ENCODE peak calls at places on chromosome 1, in eight cellular contexts. F, S, R, C, P, B, T and D are unnamed samples.

GRCh38 chr1:89603651-89604413 is 29.1 kb upstream of the LRRC8C start:
- DNase-seq in F (no peak), S (peak), R (peak), C (no peak), P (no peak), B (no peak), T (no peak), D (no peak)

GRCh38 chr1:87512431-87512830 is 183.8 kb downstream of the LMO4 start:
- DNase-seq in F (no peak), S (no peak), R (peak), C (no peak), P (peak), B (no peak), T (no peak), D (no peak)

GRCh38 chr1:27405074-27405473 is 12.7 kb downstream of the GPR3 start:
- DNase-seq in F (peak), S (peak), R (peak), C (peak), P (peak), B (no peak), T (peak), D (no peak)

GRCh38 chr1:23788695-23789094 is 2.2 kb upstream of the LYPLA2 start:
- DNase-seq in F (no peak), S (no peak), R (no peak), C (no peak), P (no peak), B (no peak), T (no peak), D (no peak)

GRCh38 chr1:67372136-67372535 is 58.1 kb downstream of the SERBP1 start:
- DNase-seq in F (no peak), S (no peak), R (peak), C (no peak), P (no peak), B (no peak), T (no peak), D (no peak)

GRCh38 chr1:230327892-230328284 is 98.2 kb downstream of the PGBD5 start:
- DNase-seq in F (no peak), S (no peak), R (peak), C (no peak), P (no peak), B (no peak), T (peak), D (no peak)

GRCh38 chr1:100430368-100430767 is 78.1 kb downstream of the CDC14A start:
- DNase-seq in F (no peak), S (no peak), R (no peak), C (no peak), P (no peak), B (no peak), T (no peak), D (no peak)

GRCh38 chr1:16615253-16616252 is 2.2 kb upstream of the NBPF1 start:
- DNase-seq in F (peak), S (no peak), R (no peak), C (peak), P (no peak), B (peak), T (peak), D (no peak)

GRCh38 chr1:56573311-56573710 is 6.1 kb downstream of the PLPP3 start:
- DNase-seq in F (no peak), S (no peak), R (no peak), C (no peak), P (no peak), B (no peak), T (peak), D (no peak)

GRCh38 chr1:193104906-193105820 is at the start of gene GLRX2:
- DNase-seq in F (peak), S (no peak), R (peak), C (peak), P (peak), B (peak), T (peak), D (peak)

GRCh38 chr1:166166701-166167394 is at the start of gene FAM78B:
- DNase-seq in F (peak), S (no peak), R (peak), C (peak), P (no peak), B (peak), T (peak), D (no peak)
- TF ChIP-seq CTCF in F (no peak), S (no peak), R (no peak), C (peak), P (no peak), B (no peak), T (peak), D (no peak)

DNA sequence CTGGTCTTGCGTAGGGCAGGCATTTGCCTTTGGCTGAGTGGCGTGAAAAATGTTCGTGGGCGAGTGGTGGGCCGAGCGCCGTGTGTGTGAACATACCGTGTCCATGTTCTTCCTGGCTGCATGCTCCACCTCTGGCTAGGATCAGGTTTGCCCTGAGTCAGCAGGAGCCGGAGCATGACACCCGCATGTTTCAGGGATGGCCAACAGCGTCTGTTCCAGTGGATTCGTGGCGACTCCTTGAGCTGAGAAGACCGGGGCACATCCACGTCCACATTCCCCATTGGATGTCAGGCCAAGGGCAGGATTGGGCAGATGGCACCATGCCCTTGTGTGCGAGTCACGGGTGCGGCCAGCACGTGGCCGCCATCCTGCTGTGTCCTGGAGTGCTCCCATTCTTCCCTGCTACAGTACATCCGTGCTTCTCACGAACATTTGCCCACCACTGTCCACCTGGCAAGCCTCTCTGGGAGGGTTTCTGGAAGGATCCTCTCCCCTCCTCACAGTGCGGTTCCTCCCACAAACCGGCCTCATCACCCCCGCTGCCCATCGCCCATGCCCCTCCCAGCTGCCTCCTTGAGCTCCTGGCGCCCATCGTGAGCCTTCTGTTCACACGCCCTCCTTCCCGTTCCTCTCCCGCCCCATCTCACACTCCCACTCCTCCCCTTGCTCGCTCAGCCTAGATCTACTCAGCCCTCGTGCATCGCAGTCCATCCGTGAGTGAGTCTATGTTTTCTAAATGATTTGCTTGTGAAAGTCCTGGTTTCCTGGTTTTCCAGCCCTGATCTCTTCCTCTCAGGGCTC is 118.8 kb upstream of the C1orf174 start:
- DNase-seq in F (peak), S (no peak), R (no peak), C (no peak), P (no peak), B (no peak), T (no peak), D (peak)
- TF ChIP-seq CTCF in F (no peak), S (no peak), R (no peak), C (no peak), P (no peak), B (no peak), T (no peak), D (no peak)

GRCh38 chr1:178241837-178242236 is 147.9 kb downstream of the RASAL2 start:
- DNase-seq in F (no peak), S (no peak), R (no peak), C (no peak), P (no peak), B (no peak), T (no peak), D (no peak)
- TF ChIP-seq CTCF in F (no peak), S (no peak), R (peak), C (no peak), P (no peak), B (no peak), T (no peak), D (no peak)

GRCh38 chr1:205739348-205740160 is 10.4 kb downstream of the NUCKS1 start:
- DNase-seq in F (no peak), S (peak), R (peak), C (no peak), P (peak), B (no peak), T (no peak), D (no peak)
- TF ChIP-seq CTCF in F (no peak), S (no peak), R (peak), C (no peak), P (peak), B (no peak), T (no peak), D (no peak)

DNA sequence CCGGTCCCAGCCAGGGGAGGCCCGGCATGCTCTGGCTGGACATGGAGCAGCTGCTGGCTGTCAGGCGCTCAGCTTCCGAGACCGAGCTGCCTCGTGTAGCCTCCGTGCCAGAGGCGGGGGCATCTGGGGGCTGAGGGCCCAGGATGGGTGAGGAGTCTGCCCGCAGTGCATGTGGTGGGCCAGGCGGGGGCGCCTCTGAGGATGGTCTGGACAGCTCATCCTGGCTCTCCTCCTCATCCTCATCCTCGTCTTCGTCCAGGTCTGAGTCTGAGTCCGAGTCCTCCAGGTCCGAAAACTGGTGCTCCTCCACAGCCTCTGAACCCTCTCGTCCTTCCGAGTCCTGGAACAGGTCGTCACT is 28.9 kb upstream of the EDN2 start:
- DNase-seq in F (peak), S (no peak), R (no peak), C (peak), P (no peak), B (no peak), T (no peak), D (no peak)
- TF ChIP-seq CTCF in F (no peak), S (peak), R (peak), C (peak), P (peak), B (no peak), T (peak), D (peak)